ENCODE peak calls at places on chromosome X, in nine cellular contexts. One of them, this sample, is unnamed.

GRCh38 chrX:133171962-133172708 is 46.0 kb downstream of the TFDP3 start:
- DNase-seq in cardiac muscle cell: peak
- DNase-seq in lower lobe of right lung: no peak
- DNase-seq in right lobe of liver: no peak
- DNase-seq in transverse colon: no peak
- DNase-seq in colonic mucosa: peak
- DNase-seq in heart left ventricle: no peak
- DNase-seq in pancreas: peak
- DNase-seq in CD4-positive, alpha-beta memory T cell: no peak
- DNase-seq in this sample: no peak

GRCh38 chrX:7083468-7084396 is 63.8 kb upstream of the STS start:
- DNase-seq in transverse colon: peak
- DNase-seq in right lobe of liver: no peak
- DNase-seq in pancreas: no peak
- DNase-seq in cardiac muscle cell: no peak
- DNase-seq in colonic mucosa: no peak
- DNase-seq in lower lobe of right lung: no peak
- DNase-seq in CD4-positive, alpha-beta memory T cell: peak
- DNase-seq in heart left ventricle: no peak
- DNase-seq in this sample: peak

GRCh38 chrX:17441965-17442364 is 67.0 kb downstream of the NHS start:
- DNase-seq in pancreas: no peak
- DNase-seq in heart left ventricle: no peak
- DNase-seq in cardiac muscle cell: no peak
- DNase-seq in right lobe of liver: no peak
- DNase-seq in transverse colon: no peak
- DNase-seq in colonic mucosa: no peak
- DNase-seq in CD4-positive, alpha-beta memory T cell: no peak
- DNase-seq in lower lobe of right lung: no peak
- DNase-seq in this sample: no peak

GRCh38 chrX:144253356-144253755 is 369.5 kb downstream of the UBE2NL start:
- DNase-seq in lower lobe of right lung: no peak
- DNase-seq in cardiac muscle cell: no peak
- DNase-seq in heart left ventricle: no peak
- DNase-seq in transverse colon: no peak
- DNase-seq in CD4-positive, alpha-beta memory T cell: no peak
- DNase-seq in colonic mucosa: no peak
- DNase-seq in pancreas: no peak
- DNase-seq in right lobe of liver: no peak
- DNase-seq in this sample: no peak

GRCh38 chrX:148365233-148365632 is 135.2 kb upstream of the AFF2 start:
- DNase-seq in colonic mucosa: no peak
- DNase-seq in CD4-positive, alpha-beta memory T cell: no peak
- DNase-seq in heart left ventricle: no peak
- DNase-seq in right lobe of liver: no peak
- DNase-seq in pancreas: no peak
- DNase-seq in transverse colon: no peak
- DNase-seq in lower lobe of right lung: no peak
- DNase-seq in cardiac muscle cell: no peak
- DNase-seq in this sample: no peak

GRCh38 chrX:16722481-16722880 is 3.1 kb downstream of the SYAP1 start:
- DNase-seq in transverse colon: no peak
- DNase-seq in heart left ventricle: no peak
- DNase-seq in CD4-positive, alpha-beta memory T cell: no peak
- DNase-seq in colonic mucosa: no peak
- DNase-seq in pancreas: no peak
- DNase-seq in cardiac muscle cell: no peak
- DNase-seq in right lobe of liver: no peak
- DNase-seq in lower lobe of right lung: no peak
- DNase-seq in this sample: no peak

GRCh38 chrX:50635811-50636365 is 165.3 kb upstream of the DGKK start:
- DNase-seq in transverse colon: no peak
- DNase-seq in lower lobe of right lung: no peak
- DNase-seq in right lobe of liver: no peak
- DNase-seq in heart left ventricle: peak
- DNase-seq in CD4-positive, alpha-beta memory T cell: no peak
- DNase-seq in colonic mucosa: no peak
- DNase-seq in pancreas: no peak
- DNase-seq in cardiac muscle cell: no peak
- DNase-seq in this sample: no peak

GRCh38 chrX:118682258-118683014 is 45.0 kb upstream of the IL13RA1 start:
- DNase-seq in cardiac muscle cell: no peak
- DNase-seq in pancreas: no peak
- DNase-seq in transverse colon: no peak
- DNase-seq in colonic mucosa: no peak
- DNase-seq in heart left ventricle: no peak
- DNase-seq in lower lobe of right lung: no peak
- DNase-seq in right lobe of liver: no peak
- DNase-seq in CD4-positive, alpha-beta memory T cell: no peak
- DNase-seq in this sample: no peak

GRCh38 chrX:109732319-109732779 is 708 bp downstream of the ACSL4 start:
- DNase-seq in right lobe of liver: no peak
- DNase-seq in pancreas: no peak
- DNase-seq in lower lobe of right lung: no peak
- DNase-seq in CD4-positive, alpha-beta memory T cell: peak
- DNase-seq in heart left ventricle: no peak
- DNase-seq in colonic mucosa: no peak
- DNase-seq in cardiac muscle cell: peak
- DNase-seq in transverse colon: no peak
- DNase-seq in this sample: peak

GRCh38 chrX:113741744-113742143 is 842.1 kb upstream of the HTR2C start:
- DNase-seq in cardiac muscle cell: peak
- DNase-seq in transverse colon: no peak
- DNase-seq in pancreas: no peak
- DNase-seq in CD4-positive, alpha-beta memory T cell: no peak
- DNase-seq in colonic mucosa: no peak
- DNase-seq in lower lobe of right lung: no peak
- DNase-seq in heart left ventricle: no peak
- DNase-seq in right lobe of liver: no peak
- DNase-seq in this sample: no peak

GRCh38 chrX:29478336-29479069 is 736.9 kb upstream of the MAGEB2 start:
- DNase-seq in transverse colon: peak
- DNase-seq in cardiac muscle cell: peak
- DNase-seq in CD4-positive, alpha-beta memory T cell: no peak
- DNase-seq in colonic mucosa: peak
- DNase-seq in lower lobe of right lung: no peak
- DNase-seq in pancreas: peak
- DNase-seq in heart left ventricle: no peak
- DNase-seq in right lobe of liver: no peak
- DNase-seq in this sample: no peak

GRCh38 chrX:131734621-131735020 is 190.7 kb downstream of the OR13H1 start:
- DNase-seq in cardiac muscle cell: no peak
- DNase-seq in right lobe of liver: no peak
- DNase-seq in pancreas: peak
- DNase-seq in heart left ventricle: peak
- DNase-seq in lower lobe of right lung: no peak
- DNase-seq in colonic mucosa: peak
- DNase-seq in CD4-positive, alpha-beta memory T cell: peak
- DNase-seq in transverse colon: peak
- DNase-seq in this sample: no peak

GRCh38 chrX:14362731-14363130 is 166.6 kb upstream of the GLRA2 start:
- DNase-seq in transverse colon: no peak
- DNase-seq in pancreas: no peak
- DNase-seq in heart left ventricle: no peak
- DNase-seq in lower lobe of right lung: no peak
- DNase-seq in CD4-positive, alpha-beta memory T cell: no peak
- DNase-seq in colonic mucosa: no peak
- DNase-seq in right lobe of liver: no peak
- DNase-seq in cardiac muscle cell: no peak
- DNase-seq in this sample: no peak

GRCh38 chrX:9019151-9019550 is 14.8 kb downstream of the FAM9B start:
- DNase-seq in right lobe of liver: no peak
- DNase-seq in pancreas: no peak
- DNase-seq in lower lobe of right lung: no peak
- DNase-seq in heart left ventricle: no peak
- DNase-seq in cardiac muscle cell: no peak
- DNase-seq in CD4-positive, alpha-beta memory T cell: no peak
- DNase-seq in colonic mucosa: no peak
- DNase-seq in transverse colon: no peak
- DNase-seq in this sample: no peak

GRCh38 chrX:107389726-107390125 is 59.7 kb upstream of the FRMPD3 start:
- DNase-seq in transverse colon: no peak
- DNase-seq in lower lobe of right lung: no peak
- DNase-seq in cardiac muscle cell: no peak
- DNase-seq in colonic mucosa: no peak
- DNase-seq in CD4-positive, alpha-beta memory T cell: no peak
- DNase-seq in right lobe of liver: no peak
- DNase-seq in pancreas: no peak
- DNase-seq in heart left ventricle: no peak
- DNase-seq in this sample: no peak

GRCh38 chrX:112913807-112914206 is 73.2 kb upstream of the AMOT start:
- DNase-seq in heart left ventricle: no peak
- DNase-seq in pancreas: no peak
- DNase-seq in right lobe of liver: no peak
- DNase-seq in lower lobe of right lung: no peak
- DNase-seq in transverse colon: no peak
- DNase-seq in cardiac muscle cell: no peak
- DNase-seq in CD4-positive, alpha-beta memory T cell: no peak
- DNase-seq in colonic mucosa: no peak
- DNase-seq in this sample: no peak

GRCh38 chrX:110287605-110288004 is 30.3 kb downstream of the AMMECR1 start:
- DNase-seq in colonic mucosa: no peak
- DNase-seq in CD4-positive, alpha-beta memory T cell: no peak
- DNase-seq in cardiac muscle cell: no peak
- DNase-seq in heart left ventricle: no peak
- DNase-seq in pancreas: no peak
- DNase-seq in right lobe of liver: no peak
- DNase-seq in lower lobe of right lung: no peak
- DNase-seq in transverse colon: no peak
- DNase-seq in this sample: no peak

GRCh38 chrX:119669424-119670037 is 23.4 kb downstream of the SEPTIN6 start:
- DNase-seq in lower lobe of right lung: no peak
- DNase-seq in colonic mucosa: no peak
- DNase-seq in right lobe of liver: no peak
- DNase-seq in cardiac muscle cell: peak
- DNase-seq in heart left ventricle: peak
- DNase-seq in transverse colon: no peak
- DNase-seq in pancreas: no peak
- DNase-seq in CD4-positive, alpha-beta memory T cell: no peak
- DNase-seq in this sample: no peak

GRCh38 chrX:20116575-20117240 is at the start of gene MAP7D2:
- DNase-seq in heart left ventricle: no peak
- DNase-seq in lower lobe of right lung: no peak
- DNase-seq in cardiac muscle cell: peak
- DNase-seq in CD4-positive, alpha-beta memory T cell: no peak
- DNase-seq in pancreas: no peak
- DNase-seq in right lobe of liver: no peak
- DNase-seq in colonic mucosa: peak
- DNase-seq in transverse colon: no peak
- DNase-seq in this sample: no peak

GRCh38 chrX:55033429-55033828 is 2.7 kb upstream of the ALAS2 start:
- DNase-seq in heart left ventricle: no peak
- DNase-seq in right lobe of liver: no peak
- DNase-seq in lower lobe of right lung: no peak
- DNase-seq in pancreas: peak
- DNase-seq in cardiac muscle cell: no peak
- DNase-seq in colonic mucosa: no peak
- DNase-seq in CD4-positive, alpha-beta memory T cell: no peak
- DNase-seq in transverse colon: no peak
- DNase-seq in this sample: no peak
- H3K27ac ChIP-seq in heart left ventricle: no peak
- H3K27ac ChIP-seq in right lobe of liver: no peak
- H3K27ac ChIP-seq in lower lobe of right lung: no peak
- H3K27ac ChIP-seq in pancreas: no peak
- H3K27ac ChIP-seq in cardiac muscle cell: no peak
- H3K27ac ChIP-seq in colonic mucosa: no peak
- H3K27ac ChIP-seq in CD4-positive, alpha-beta memory T cell: no peak
- H3K27ac ChIP-seq in transverse colon: no peak
- H3K27ac ChIP-seq in this sample: no peak

DNA sequence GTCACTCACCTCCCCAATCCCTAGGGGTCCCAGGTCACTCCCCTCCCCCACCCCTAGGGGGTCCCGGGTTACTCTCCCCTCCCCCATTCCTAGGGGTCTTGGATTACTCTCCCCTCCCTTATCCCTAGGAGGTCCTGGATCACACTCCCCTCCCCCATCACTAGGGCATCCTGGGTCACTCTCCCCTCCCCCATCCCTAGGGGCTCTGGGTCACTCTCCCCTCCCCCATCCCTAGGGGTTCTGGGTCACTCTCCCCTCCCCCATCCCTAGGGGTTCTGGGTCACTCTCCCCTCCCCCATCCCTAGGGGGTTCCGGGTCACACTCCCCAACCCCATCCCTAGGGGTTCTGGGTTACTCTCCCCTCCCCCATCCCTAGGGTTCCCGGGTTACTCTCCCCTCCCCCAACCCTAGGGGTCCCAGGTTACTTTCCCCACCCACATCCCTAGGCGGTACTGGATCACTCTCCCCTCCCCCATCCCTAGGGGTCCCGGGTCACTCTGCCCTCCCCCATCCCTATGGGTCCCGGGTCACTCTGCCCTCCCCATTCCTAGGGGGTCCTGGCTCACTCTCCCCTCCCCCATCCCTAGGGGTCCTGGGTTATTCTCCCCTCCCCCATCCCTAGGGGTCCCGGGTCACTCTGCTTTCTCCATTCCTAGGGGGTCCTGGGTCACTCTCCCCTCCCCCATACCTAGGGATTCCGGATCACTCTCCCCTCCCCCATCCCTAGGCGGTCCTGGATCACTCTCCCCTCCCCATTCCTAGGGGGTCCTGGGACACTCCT is 2.1 kb downstream of the ASMTL start:
- DNase-seq in CD4-positive, alpha-beta memory T cell: no peak
- DNase-seq in pancreas: peak
- DNase-seq in heart left ventricle: no peak
- DNase-seq in lower lobe of right lung: no peak
- DNase-seq in cardiac muscle cell: no peak
- DNase-seq in colonic mucosa: no peak
- DNase-seq in right lobe of liver: no peak
- DNase-seq in transverse colon: no peak
- DNase-seq in this sample: peak
- H3K27ac ChIP-seq in CD4-positive, alpha-beta memory T cell: peak
- H3K27ac ChIP-seq in pancreas: no peak
- H3K27ac ChIP-seq in heart left ventricle: no peak
- H3K27ac ChIP-seq in lower lobe of right lung: no peak
- H3K27ac ChIP-seq in cardiac muscle cell: no peak
- H3K27ac ChIP-seq in colonic mucosa: no peak
- H3K27ac ChIP-seq in right lobe of liver: no peak
- H3K27ac ChIP-seq in transverse colon: no peak
- H3K27ac ChIP-seq in this sample: no peak

DNA sequence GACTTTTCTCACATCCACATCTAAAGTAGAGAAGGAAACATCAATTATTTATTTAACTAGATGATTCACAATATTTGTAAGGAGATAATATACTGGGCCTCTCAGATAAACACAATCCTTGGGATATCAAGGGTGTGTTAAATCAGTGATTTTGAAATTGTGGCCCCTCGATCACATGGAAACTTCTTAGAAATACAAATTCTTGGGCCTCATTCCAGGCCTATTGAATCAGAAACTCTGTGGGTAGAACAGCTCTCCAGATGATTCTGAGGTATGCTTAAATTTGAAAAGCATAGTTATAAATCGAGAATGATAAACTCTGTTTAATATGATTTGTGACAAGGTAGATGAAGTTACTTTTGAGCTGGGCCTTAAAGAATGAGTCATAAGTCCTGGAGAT is 64.4 kb upstream of the GPR174 start:
- DNase-seq in transverse colon: no peak
- DNase-seq in lower lobe of right lung: no peak
- DNase-seq in heart left ventricle: no peak
- DNase-seq in colonic mucosa: no peak
- DNase-seq in cardiac muscle cell: no peak
- DNase-seq in right lobe of liver: no peak
- DNase-seq in CD4-positive, alpha-beta memory T cell: no peak
- DNase-seq in pancreas: no peak
- DNase-seq in this sample: no peak
- H3K27ac ChIP-seq in transverse colon: no peak
- H3K27ac ChIP-seq in lower lobe of right lung: no peak
- H3K27ac ChIP-seq in heart left ventricle: no peak
- H3K27ac ChIP-seq in colonic mucosa: no peak
- H3K27ac ChIP-seq in cardiac muscle cell: no peak
- H3K27ac ChIP-seq in right lobe of liver: no peak
- H3K27ac ChIP-seq in CD4-positive, alpha-beta memory T cell: peak
- H3K27ac ChIP-seq in pancreas: no peak
- H3K27ac ChIP-seq in this sample: no peak

GRCh38 chrX:1500701-1501624 is 36.0 kb downstream of the P2RY8 start:
- DNase-seq in lower lobe of right lung: no peak
- DNase-seq in colonic mucosa: no peak
- DNase-seq in cardiac muscle cell: no peak
- DNase-seq in transverse colon: no peak
- DNase-seq in CD4-positive, alpha-beta memory T cell: peak
- DNase-seq in pancreas: no peak
- DNase-seq in right lobe of liver: peak
- DNase-seq in heart left ventricle: no peak
- DNase-seq in this sample: no peak
- H3K27ac ChIP-seq in lower lobe of right lung: peak
- H3K27ac ChIP-seq in colonic mucosa: peak
- H3K27ac ChIP-seq in cardiac muscle cell: no peak
- H3K27ac ChIP-seq in transverse colon: peak
- H3K27ac ChIP-seq in CD4-positive, alpha-beta memory T cell: peak
- H3K27ac ChIP-seq in pancreas: no peak
- H3K27ac ChIP-seq in right lobe of liver: peak
- H3K27ac ChIP-seq in heart left ventricle: peak
- H3K27ac ChIP-seq in this sample: peak